ENCODE peak calls at places on chromosomes 11 and 22, in ten cellular contexts. T, F, Q, C, P, U, Z, O, D and I are unnamed samples.

GRCh38 chr11:41116970-41117369 is 342.5 kb downstream of the LRRC4C start:
- DNase-seq in T (no peak), F (no peak), Q (no peak), C (no peak), P (no peak), U (no peak), Z (peak; percentile 71), O (no peak), D (no peak), I (no peak)

GRCh38 chr11:64367931-64368672 is 9.1 kb downstream of the RPS6KA4 start:
- DNase-seq in T (no peak), F (no peak), Q (no peak), C (no peak), P (no peak), U (no peak), Z (peak; percentile 70), O (no peak), D (no peak), I (no peak)

GRCh38 chr11:111513240-111513605 is 1.0 kb upstream of the BTG4 start:
- DNase-seq in T (no peak), F (no peak), Q (no peak), C (no peak), P (no peak), U (no peak), Z (no peak), O (no peak), D (no peak), I (no peak)

GRCh38 chr11:88175004-88175706 is at the start of gene RAB38:
- DNase-seq in T (no peak), F (peak; percentile 80), Q (peak; percentile 11), C (peak; percentile 20), P (peak; percentile 67), U (peak; percentile 29), Z (peak; percentile 84), O (no peak), D (no peak), I (no peak)

GRCh38 chr22:38312261-38312800 is 4.9 kb downstream of the CSNK1E start:
- DNase-seq in T (no peak), F (no peak), Q (no peak), C (peak; percentile 72), P (no peak), U (no peak), Z (no peak), O (no peak), D (no peak), I (no peak)

GRCh38 chr22:20524004-20524481 is 16.6 kb downstream of the MED15 start:
- DNase-seq in T (no peak), F (no peak), Q (no peak), C (no peak), P (peak; percentile 63), U (no peak), Z (no peak), O (no peak), D (no peak), I (no peak)

GRCh38 chr11:126443120-126443519 is 87.6 kb downstream of the ST3GAL4 start:
- DNase-seq in T (no peak), F (no peak), Q (no peak), C (no peak), P (no peak), U (no peak), Z (no peak), O (peak; percentile 57), D (no peak), I (no peak)

GRCh38 chr11:77213029-77213579 is 85.1 kb downstream of the MYO7A start:
- DNase-seq in T (no peak), F (no peak), Q (no peak), C (no peak), P (no peak), U (no peak), Z (no peak), O (no peak), D (no peak), I (no peak)

GRCh38 chr11:35056391-35057093 is 82.4 kb upstream of the CD44 start:
- DNase-seq in T (no peak), F (no peak), Q (no peak), C (peak; percentile 47), P (no peak), U (no peak), Z (no peak), O (no peak), D (no peak), I (no peak)

GRCh38 chr22:40512426-40513136 is 123.9 kb downstream of the MRTFA start:
- DNase-seq in T (peak; percentile 96), F (no peak), Q (peak; percentile 88), C (peak; percentile 86), P (peak; percentile 47), U (no peak), Z (no peak), O (no peak), D (peak; percentile 40), I (no peak)

GRCh38 chr11:44939673-44940072 is 11.0 kb downstream of the TP53I11 start:
- DNase-seq in T (no peak), F (no peak), Q (no peak), C (no peak), P (no peak), U (peak; percentile 62), Z (peak; percentile 80), O (no peak), D (peak; percentile 26), I (no peak)
- TF ChIP-seq CTCF in T (no peak), F (no peak), Q (peak; percentile 52), C (peak; percentile 40), P (no peak), U (peak; percentile 46), Z (peak; percentile 53), O (peak; percentile 33), D (no peak), I (no peak)

DNA sequence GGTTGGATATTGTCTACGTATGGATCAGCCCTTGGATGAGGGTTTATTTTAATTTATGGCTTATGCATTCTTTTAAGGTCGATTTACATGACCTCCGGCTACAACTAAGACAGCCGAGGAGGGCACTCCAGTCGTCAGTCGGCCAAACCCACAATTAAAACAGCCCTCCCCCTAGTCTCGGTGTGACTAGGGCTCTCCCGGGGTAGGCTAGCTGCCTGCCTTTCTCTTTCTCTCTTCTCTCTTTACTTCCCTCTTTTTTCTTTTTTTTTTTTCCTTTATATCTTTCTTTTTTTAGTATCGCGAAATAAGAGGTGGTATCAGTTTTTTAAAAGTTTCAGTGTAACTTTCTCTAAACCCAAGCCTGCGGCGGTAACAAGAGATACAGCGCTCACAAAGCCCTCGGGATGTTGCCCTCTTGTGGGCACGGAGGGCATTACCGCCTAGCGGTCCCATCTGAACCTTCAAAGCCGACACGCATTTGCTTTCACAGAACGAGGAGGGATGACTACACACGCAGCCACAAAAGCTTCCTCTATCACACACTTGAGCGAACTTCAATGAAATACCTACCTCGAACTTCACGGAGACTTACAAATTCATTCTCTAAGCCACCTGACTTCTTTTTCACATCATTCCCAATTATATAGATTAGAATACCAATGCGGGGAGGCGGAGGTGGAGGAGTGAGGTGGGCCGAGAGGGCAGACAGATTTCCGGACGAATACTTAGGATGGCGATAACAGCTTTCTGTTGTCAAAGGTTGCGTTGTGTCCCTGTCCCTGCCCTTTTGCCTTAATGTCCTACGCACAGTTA is 132.3 kb upstream of the C11orf58 start:
- DNase-seq in T (peak; percentile 81), F (peak; percentile 93), Q (peak; percentile 92), C (peak; percentile 90), P (peak; percentile 88), U (peak; percentile 90), Z (peak; percentile 88), O (peak; percentile 90), D (peak; percentile 96), I (peak; percentile 49)
- H3K4me3 ChIP-seq in T (peak overlapping the region; percentile 60), F (peak overlapping the region; percentile 53), Q (peak overlapping the region; percentile 67), C (peak overlapping the region; percentile 30), P (peak overlapping the region; percentile 41), U (peak overlapping the region; percentile 93), Z (peak overlapping the region; percentile 76), O (peak overlapping the region; percentile 63), D (peak overlapping the region; percentile 67), I (no peak overlapping the region)

GRCh38 chr11:11898648-11899047 is 56.9 kb downstream of the USP47 start:
- DNase-seq in T (no peak), F (no peak), Q (no peak), C (no peak), P (no peak), U (no peak), Z (no peak), O (no peak), D (no peak), I (no peak)

GRCh38 chr11:11899401-11899800 is 57.6 kb downstream of the USP47 start:
- DNase-seq in T (no peak), F (no peak), Q (no peak), C (no peak), P (no peak), U (no peak), Z (peak; percentile 46), O (no peak), D (no peak), I (no peak)

GRCh38 chr11:11901917-11902316 is 60.1 kb downstream of the USP47 start:
- DNase-seq in T (no peak), F (no peak), Q (no peak), C (no peak), P (no peak), U (no peak), Z (no peak), O (no peak), D (no peak), I (no peak)
- TF ChIP-seq CTCF in T (no peak), F (no peak), Q (no peak), C (no peak), P (no peak), U (no peak), Z (no peak), O (no peak), D (no peak), I (no peak)

GRCh38 chr22:47854680-47855079 is 1092.2 kb downstream of the TBC1D22A start:
- DNase-seq in T (no peak), F (no peak), Q (no peak), C (no peak), P (no peak), U (no peak), Z (no peak), O (no peak), D (no peak), I (no peak)

GRCh38 chr22:47850644-47851151 is 1088.2 kb downstream of the TBC1D22A start:
- DNase-seq in T (no peak), F (no peak), Q (no peak), C (no peak), P (no peak), U (no peak), Z (no peak), O (no peak), D (no peak), I (no peak)

GRCh38 chr22:47848384-47848920 is 1086.0 kb downstream of the TBC1D22A start:
- DNase-seq in T (no peak), F (no peak), Q (no peak), C (no peak), P (no peak), U (no peak), Z (no peak), O (no peak), D (no peak), I (no peak)

GRCh38 chr22:47854226-47854625 is 1091.8 kb downstream of the TBC1D22A start:
- DNase-seq in T (no peak), F (no peak), Q (no peak), C (no peak), P (no peak), U (no peak), Z (no peak), O (no peak), D (no peak), I (no peak)

DNA sequence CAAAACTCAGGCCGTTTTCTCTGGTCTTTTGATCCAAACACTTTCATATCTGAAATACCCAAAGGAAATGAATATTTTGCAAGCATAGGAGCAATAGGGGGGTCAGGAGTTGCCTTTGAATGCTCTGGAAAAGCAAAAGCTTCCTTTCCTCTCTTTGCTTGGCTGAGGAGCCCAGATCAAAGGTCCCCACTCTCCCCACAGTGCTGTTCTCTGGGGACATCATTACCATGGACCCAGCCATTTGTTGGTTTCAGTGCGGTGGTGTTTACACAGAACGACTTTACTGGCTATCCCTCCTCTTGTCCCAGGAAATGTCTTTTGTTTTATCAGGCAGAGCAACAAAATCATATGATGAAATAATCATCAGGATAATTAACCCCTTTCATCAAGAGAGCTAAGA is 1089.1 kb downstream of the TBC1D22A start:
- DNase-seq in T (no peak), F (no peak), Q (no peak), C (no peak), P (no peak), U (no peak), Z (no peak), O (no peak), D (peak; percentile 32), I (no peak)
- H3K4me3 ChIP-seq in T (no peak overlapping the region), F (no peak overlapping the region), Q (no peak overlapping the region), C (no peak overlapping the region), P (no peak overlapping the region), U (no peak overlapping the region), Z (no peak overlapping the region), O (no peak overlapping the region), D (no peak overlapping the region), I (no peak overlapping the region)